ENCODE peak calls at places on chromosomes 16 and 17, in five cellular contexts. One of them, this sample, is unnamed.

GRCh38 chr16:537415-538335 is 10.2 kb downstream of the CAPN15 start:
- DNase-seq in GM12891: no peak
- DNase-seq in prostate gland: no peak
- DNase-seq in suprapubic skin: no peak
- DNase-seq in stomach: no peak
- DNase-seq in this sample: no peak

GRCh38 chr16:64687796-64688195 is 434.1 kb downstream of the CDH11 start:
- DNase-seq in GM12891: no peak
- DNase-seq in prostate gland: no peak
- DNase-seq in suprapubic skin: no peak
- DNase-seq in stomach: no peak
- DNase-seq in this sample: no peak

GRCh38 chr16:54140057-54140787 is 146.4 kb downstream of the IRX3 start:
- DNase-seq in GM12891: no peak
- DNase-seq in prostate gland: no peak
- DNase-seq in suprapubic skin: no peak
- DNase-seq in stomach: no peak
- DNase-seq in this sample: no peak

GRCh38 chr16:56267888-56268287 is 76.6 kb downstream of the GNAO1 start:
- DNase-seq in GM12891: no peak
- DNase-seq in prostate gland: no peak
- DNase-seq in suprapubic skin: no peak
- DNase-seq in stomach: no peak
- DNase-seq in this sample: no peak

GRCh38 chr16:54177857-54178490 is 108.6 kb downstream of the IRX3 start:
- DNase-seq in GM12891: no peak
- DNase-seq in prostate gland: no peak
- DNase-seq in suprapubic skin: no peak
- DNase-seq in stomach: no peak
- DNase-seq in this sample: no peak

GRCh38 chr17:68567035-68567434 is 34.1 kb downstream of the FAM20A start:
- DNase-seq in GM12891: no peak
- DNase-seq in prostate gland: no peak
- DNase-seq in suprapubic skin: no peak
- DNase-seq in stomach: no peak
- DNase-seq in this sample: no peak

GRCh38 chr17:1552911-1553310 is 9.7 kb downstream of the PITPNA start:
- DNase-seq in GM12891: no peak
- DNase-seq in prostate gland: no peak
- DNase-seq in suprapubic skin: no peak
- DNase-seq in stomach: no peak
- DNase-seq in this sample: no peak

GRCh38 chr17:50328360-50328759 is 17.6 kb upstream of the XYLT2 start:
- DNase-seq in GM12891: no peak
- DNase-seq in prostate gland: no peak
- DNase-seq in suprapubic skin: no peak
- DNase-seq in stomach: no peak
- DNase-seq in this sample: no peak

GRCh38 chr16:27243725-27244362 is 24.7 kb downstream of the NSMCE1 start:
- DNase-seq in GM12891: no peak
- DNase-seq in prostate gland: no peak
- DNase-seq in suprapubic skin: no peak
- DNase-seq in stomach: no peak
- DNase-seq in this sample: no peak

GRCh38 chr17:45784583-45785372 is 658 bp downstream of the CRHR1 start:
- DNase-seq in GM12891: peak
- DNase-seq in prostate gland: peak
- DNase-seq in suprapubic skin: no peak
- DNase-seq in stomach: peak
- DNase-seq in this sample: no peak

GRCh38 chr17:82321947-82322466 is 4.6 kb upstream of the CD7 start:
- DNase-seq in GM12891: no peak
- DNase-seq in prostate gland: no peak
- DNase-seq in suprapubic skin: no peak
- DNase-seq in stomach: no peak
- DNase-seq in this sample: no peak

GRCh38 chr16:58413359-58413758 is 21.1 kb downstream of the GINS3 start:
- DNase-seq in GM12891: no peak
- DNase-seq in prostate gland: no peak
- DNase-seq in suprapubic skin: no peak
- DNase-seq in stomach: no peak
- DNase-seq in this sample: no peak

GRCh38 chr16:64351116-64351515 is 770.7 kb downstream of the CDH11 start:
- DNase-seq in GM12891: no peak
- DNase-seq in prostate gland: no peak
- DNase-seq in suprapubic skin: no peak
- DNase-seq in stomach: no peak
- DNase-seq in this sample: no peak

GRCh38 chr16:83835972-83836566 is 28.3 kb downstream of the HSBP1 start:
- DNase-seq in GM12891: no peak
- DNase-seq in prostate gland: no peak
- DNase-seq in suprapubic skin: no peak
- DNase-seq in stomach: no peak
- DNase-seq in this sample: peak

GRCh38 chr17:77439382-77440013 is 298.7 kb downstream of the SEC14L1 start:
- DNase-seq in GM12891: no peak
- DNase-seq in prostate gland: no peak
- DNase-seq in suprapubic skin: no peak
- DNase-seq in stomach: no peak
- DNase-seq in this sample: peak

DNA sequence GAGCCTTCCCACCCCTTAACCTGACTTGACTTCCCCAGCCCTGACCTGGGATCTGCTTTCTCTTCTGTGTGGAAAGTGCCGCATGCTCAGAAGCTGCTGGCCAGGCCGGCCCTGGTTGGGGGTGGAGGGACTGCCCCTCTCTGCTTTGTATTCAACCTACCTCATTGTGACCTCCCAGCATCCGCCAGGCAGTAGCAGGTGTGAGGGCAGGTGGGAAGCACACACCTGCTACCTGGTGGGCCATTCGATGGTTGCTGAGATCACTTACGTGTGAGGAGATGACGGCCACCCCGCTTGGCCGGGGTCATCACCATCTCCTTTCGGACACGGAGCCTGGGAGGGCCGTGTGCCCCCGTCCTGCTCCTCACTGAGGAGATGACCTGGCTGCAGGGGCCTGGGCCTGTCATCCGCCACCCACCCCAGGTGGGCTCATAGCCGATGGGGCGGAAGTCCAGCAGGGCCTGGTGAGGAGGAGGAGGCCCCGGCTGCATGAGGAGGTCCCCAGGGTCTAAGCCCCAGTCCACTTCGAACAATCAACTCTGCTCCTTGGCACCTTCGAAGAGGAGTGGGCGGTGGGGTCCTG is 7.1 kb downstream of the CPNE7 start:
- DNase-seq in GM12891: no peak
- DNase-seq in prostate gland: no peak
- DNase-seq in suprapubic skin: no peak
- DNase-seq in stomach: no peak
- DNase-seq in this sample: no peak
- TF ChIP-seq POLR2AphosphoS5 in GM12891: no peak
- TF ChIP-seq POLR2AphosphoS5 in prostate gland: no peak
- TF ChIP-seq POLR2AphosphoS5 in suprapubic skin: no peak
- TF ChIP-seq POLR2AphosphoS5 in stomach: no peak
- TF ChIP-seq POLR2AphosphoS5 in this sample: no peak

GRCh38 chr17:21282231-21282630 is 2.3 kb upstream of the MAP2K3 start:
- DNase-seq in GM12891: no peak
- DNase-seq in prostate gland: no peak
- DNase-seq in suprapubic skin: peak
- DNase-seq in stomach: no peak
- DNase-seq in this sample: no peak
- TF ChIP-seq POLR2AphosphoS5 in GM12891: no peak
- TF ChIP-seq POLR2AphosphoS5 in prostate gland: peak
- TF ChIP-seq POLR2AphosphoS5 in suprapubic skin: no peak
- TF ChIP-seq POLR2AphosphoS5 in stomach: peak
- TF ChIP-seq POLR2AphosphoS5 in this sample: no peak

DNA sequence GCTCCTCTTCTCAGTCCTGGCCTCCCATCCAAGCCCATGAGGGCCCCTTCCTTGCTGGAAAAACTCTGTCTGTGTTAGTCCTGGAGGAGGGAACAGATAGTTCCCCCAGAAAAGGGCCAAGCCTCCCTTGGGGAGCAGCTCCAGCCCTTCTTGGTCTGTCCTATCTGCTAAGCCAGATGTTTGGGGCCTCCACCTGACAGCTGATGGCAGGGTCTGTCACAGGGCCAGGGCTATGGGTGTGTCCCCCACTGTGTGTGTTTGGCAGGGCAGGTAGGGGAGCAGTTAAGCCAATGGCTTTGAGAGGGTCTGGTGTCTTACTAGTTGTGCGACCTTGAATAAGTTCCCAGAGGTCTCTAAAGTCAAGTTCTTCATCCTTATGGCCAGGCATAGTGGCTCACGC is 13.6 kb upstream of the SLC4A1 start:
- DNase-seq in GM12891: no peak
- DNase-seq in prostate gland: no peak
- DNase-seq in suprapubic skin: no peak
- DNase-seq in stomach: no peak
- DNase-seq in this sample: no peak
- TF ChIP-seq POLR2AphosphoS5 in GM12891: no peak
- TF ChIP-seq POLR2AphosphoS5 in prostate gland: no peak
- TF ChIP-seq POLR2AphosphoS5 in suprapubic skin: no peak
- TF ChIP-seq POLR2AphosphoS5 in stomach: no peak
- TF ChIP-seq POLR2AphosphoS5 in this sample: no peak

GRCh38 chr17:42456223-42457106 is 2.2 kb upstream of the ATP6V0A1 start:
- DNase-seq in GM12891: no peak
- DNase-seq in prostate gland: no peak
- DNase-seq in suprapubic skin: no peak
- DNase-seq in stomach: no peak
- DNase-seq in this sample: peak
- TF ChIP-seq POLR2AphosphoS5 in GM12891: no peak
- TF ChIP-seq POLR2AphosphoS5 in prostate gland: peak
- TF ChIP-seq POLR2AphosphoS5 in suprapubic skin: no peak
- TF ChIP-seq POLR2AphosphoS5 in stomach: no peak
- TF ChIP-seq POLR2AphosphoS5 in this sample: peak

DNA sequence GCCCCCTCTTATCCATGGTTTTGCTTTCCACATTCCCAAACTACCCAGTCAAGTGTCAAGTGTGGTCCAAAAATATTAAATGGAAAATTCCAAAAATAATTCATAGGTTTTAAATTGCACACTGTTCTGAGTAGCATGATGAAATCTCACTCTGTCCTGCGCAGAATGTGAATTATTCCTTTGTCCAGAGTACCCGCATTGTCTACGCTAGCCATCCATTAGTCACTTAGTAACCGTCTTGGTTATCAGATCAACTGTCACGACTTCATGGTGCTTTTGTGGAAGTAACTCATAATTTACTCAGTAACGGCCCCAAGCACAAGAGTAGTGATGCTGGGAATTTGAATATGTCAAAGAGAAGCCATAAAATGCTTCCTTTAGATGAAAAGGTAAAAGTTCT is 94.9 kb downstream of the SLC39A11 start:
- DNase-seq in GM12891: no peak
- DNase-seq in prostate gland: no peak
- DNase-seq in suprapubic skin: no peak
- DNase-seq in stomach: no peak
- DNase-seq in this sample: no peak
- TF ChIP-seq POLR2AphosphoS5 in GM12891: no peak
- TF ChIP-seq POLR2AphosphoS5 in prostate gland: no peak
- TF ChIP-seq POLR2AphosphoS5 in suprapubic skin: no peak
- TF ChIP-seq POLR2AphosphoS5 in stomach: no peak
- TF ChIP-seq POLR2AphosphoS5 in this sample: no peak

DNA sequence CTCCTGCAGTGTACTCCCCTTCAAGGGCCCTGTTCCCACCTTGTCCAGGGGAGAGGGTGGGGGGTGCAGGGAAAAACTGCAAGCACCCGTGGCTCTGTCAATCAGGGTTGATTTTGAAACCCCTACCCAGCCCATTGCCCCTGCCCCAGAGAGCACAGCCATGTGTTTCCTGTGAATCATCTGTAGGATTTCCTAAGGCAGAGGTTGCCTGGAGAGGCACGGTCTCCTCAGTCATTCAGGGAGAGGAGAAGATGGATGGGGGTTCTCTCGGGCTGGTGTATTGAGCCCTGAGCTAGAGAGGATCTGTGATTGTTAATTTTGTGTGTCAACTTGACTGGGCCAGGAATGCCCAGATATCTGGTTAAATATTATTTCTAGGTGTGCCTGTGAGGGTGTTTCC is 3.5 kb upstream of the AGRP start:
- DNase-seq in GM12891: no peak
- DNase-seq in prostate gland: no peak
- DNase-seq in suprapubic skin: no peak
- DNase-seq in stomach: no peak
- DNase-seq in this sample: no peak
- TF ChIP-seq POLR2AphosphoS5 in GM12891: no peak
- TF ChIP-seq POLR2AphosphoS5 in prostate gland: no peak
- TF ChIP-seq POLR2AphosphoS5 in suprapubic skin: no peak
- TF ChIP-seq POLR2AphosphoS5 in stomach: no peak
- TF ChIP-seq POLR2AphosphoS5 in this sample: no peak

DNA sequence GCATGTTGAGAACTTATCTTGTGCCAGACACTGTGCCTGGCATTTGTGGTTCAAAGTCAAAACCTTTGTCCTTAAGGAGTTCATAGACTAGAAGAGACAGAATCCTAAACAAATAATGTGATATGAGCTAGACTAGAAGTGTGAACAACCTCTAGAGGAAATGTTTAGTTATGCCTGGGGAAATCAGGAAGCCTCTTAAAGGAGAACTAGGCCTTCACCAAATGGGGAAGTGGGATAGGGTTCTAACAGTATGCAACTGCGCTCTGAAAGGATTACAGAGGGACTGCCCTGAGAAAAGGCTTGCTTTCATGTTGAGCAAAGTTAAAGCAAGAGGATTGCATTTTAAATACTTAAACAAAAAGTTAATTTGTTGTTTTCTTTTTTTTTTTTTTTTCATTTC is 4.9 kb downstream of the RUNDC1 start:
- DNase-seq in GM12891: peak
- DNase-seq in prostate gland: no peak
- DNase-seq in suprapubic skin: no peak
- DNase-seq in stomach: no peak
- DNase-seq in this sample: no peak
- TF ChIP-seq POLR2AphosphoS5 in GM12891: no peak
- TF ChIP-seq POLR2AphosphoS5 in prostate gland: no peak
- TF ChIP-seq POLR2AphosphoS5 in suprapubic skin: no peak
- TF ChIP-seq POLR2AphosphoS5 in stomach: no peak
- TF ChIP-seq POLR2AphosphoS5 in this sample: no peak

DNA sequence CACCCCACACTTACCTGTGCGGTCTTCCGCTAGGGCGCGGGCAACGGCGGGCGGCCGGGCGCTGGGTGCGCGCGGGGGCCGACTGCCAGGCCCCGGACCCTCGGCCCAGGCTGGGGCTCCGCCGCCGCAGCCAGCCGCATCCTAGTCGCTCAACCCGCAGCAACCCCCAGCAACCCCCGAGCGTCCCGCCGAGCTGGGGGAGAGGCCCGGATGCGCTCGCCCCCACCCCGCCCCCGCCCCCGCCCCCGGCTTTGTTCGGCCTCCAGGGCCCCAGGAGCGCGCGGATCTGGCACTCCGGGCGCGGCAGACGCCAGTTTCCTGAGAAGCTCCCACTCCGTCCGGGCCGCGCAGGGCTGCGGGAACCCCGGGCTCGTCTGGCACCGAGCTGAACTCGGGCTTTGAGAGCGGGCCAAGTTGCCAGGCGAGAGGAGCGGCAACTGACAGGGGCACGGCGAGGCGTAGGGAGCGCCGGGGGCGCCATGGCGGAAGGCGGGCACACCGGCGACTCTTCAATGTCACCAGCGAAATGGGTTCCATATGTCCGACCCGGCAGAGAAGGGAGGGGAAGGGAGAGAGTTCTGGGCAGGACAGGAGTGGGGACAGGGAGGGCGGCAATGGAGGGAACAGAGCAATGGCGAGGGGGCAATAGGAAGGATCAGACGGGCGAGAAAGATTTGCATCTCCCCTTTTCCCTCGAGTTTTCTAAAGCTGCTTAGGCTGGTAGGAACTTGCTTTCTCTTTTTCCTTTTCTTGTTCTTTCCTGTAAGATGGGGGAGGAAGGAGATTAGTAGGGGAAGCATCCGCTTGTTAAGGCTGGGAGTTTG is 13.7 kb downstream of the HOXB4 start:
- DNase-seq in GM12891: no peak
- DNase-seq in prostate gland: no peak
- DNase-seq in suprapubic skin: no peak
- DNase-seq in stomach: no peak
- DNase-seq in this sample: no peak
- TF ChIP-seq POLR2AphosphoS5 in GM12891: no peak
- TF ChIP-seq POLR2AphosphoS5 in prostate gland: no peak
- TF ChIP-seq POLR2AphosphoS5 in suprapubic skin: no peak
- TF ChIP-seq POLR2AphosphoS5 in stomach: no peak
- TF ChIP-seq POLR2AphosphoS5 in this sample: no peak

This sample was measured in SK-N-MC.